ENCODE peak calls at places on chromosomes 16 and 17, in six cellular contexts. M is right lobe of liver; Q is stimulated activated CD4-positive, alpha-beta T cell treated with anti-CD3 and anti-CD28 coated beads, Interleukin-1b, Interleukin-23, amount 100 ng/mL, for 24 hours; J is GM13977; Z is thoracic aorta; R is stimulated activated CD8-positive, alpha-beta memory T cell treated with anti-CD3 and anti-CD28 coated beads, Interleukin-4, amount 100 ng/mL, for 24 hours. O is an unnamed sample.

GRCh38 chr17:74277935-74278334 is 3.9 kb downstream of the DNAI2 start:
- DNase-seq in M (no peak), Q (no peak), J (no peak), Z (no peak), R (no peak), O (no peak)

GRCh38 chr17:82489117-82489516 is 30.4 kb upstream of the FOXK2 start:
- DNase-seq in M (no peak), Q (no peak), J (no peak), Z (peak; percentile 79), R (no peak), O (no peak)

GRCh38 chr17:66348605-66349165 is 46.3 kb downstream of the PRKCA start:
- DNase-seq in M (no peak), Q (no peak), J (no peak), Z (no peak), R (no peak), O (no peak)

GRCh38 chr17:36069131-36069530 is 5.1 kb downstream of the CCL18 start:
- DNase-seq in M (no peak), Q (no peak), J (no peak), Z (no peak), R (no peak), O (no peak)

GRCh38 chr17:19331134-19331533 is 31.4 kb downstream of the B9D1 start:
- DNase-seq in M (no peak), Q (no peak), J (no peak), Z (no peak), R (no peak), O (no peak)

GRCh38 chr16:86906608-86907007 is 328.3 kb downstream of the FOXL1 start:
- DNase-seq in M (no peak), Q (no peak), J (no peak), Z (no peak), R (no peak), O (no peak)

GRCh38 chr16:20073203-20074088 is at the start of gene GPR139:
- DNase-seq in M (no peak), Q (no peak), J (no peak), Z (no peak), R (no peak), O (no peak)

GRCh38 chr16:50879873-50880695 is 138.2 kb downstream of the CYLD start:
- DNase-seq in M (peak; percentile 82), Q (no peak), J (no peak), Z (no peak), R (no peak), O (no peak)

GRCh38 chr16:67426022-67426421 is 4.9 kb upstream of the HSD11B2 start:
- DNase-seq in M (no peak), Q (no peak), J (no peak), Z (no peak), R (no peak), O (no peak)

GRCh38 chr17:57285681-57286080 is 29.4 kb downstream of the MSI2 start:
- DNase-seq in M (no peak), Q (no peak), J (no peak), Z (no peak), R (no peak), O (no peak)

GRCh38 chr17:62792122-62792800 is 15.9 kb downstream of the MARCHF10 start:
- DNase-seq in M (no peak), Q (no peak), J (no peak), Z (no peak), R (no peak), O (no peak)

O was measured in lower lobe of right lung.